ENCODE peak calls at places on chromosomes 3 and 15, in nine cellular contexts. M, V, Z, W, D, Q, G, L and O are unnamed samples.

GRCh38 chr3:153714588-153715285 is 406.5 kb upstream of the ARHGEF26 start:
- DNase-seq in V (no peak), G (no peak), W (no peak), D (no peak), L (peak), Z (no peak), M (no peak), Q (peak), O (no peak)

GRCh38 chr15:65832549-65833364 is 36.5 kb upstream of the RAB11A start:
- DNase-seq in L (peak), Q (peak), G (peak), M (peak), D (peak), W (peak), V (peak), Z (peak), O (peak)

GRCh38 chr3:182500294-182500693 is 293.0 kb upstream of the ATP11B start:
- DNase-seq in Z (no peak), Q (no peak), M (no peak), L (no peak), V (no peak), D (no peak), G (no peak), W (no peak), O (no peak)

GRCh38 chr3:6260551-6261191 is 600.2 kb upstream of the GRM7 start:
- DNase-seq in D (no peak), L (no peak), M (no peak), G (no peak), W (no peak), V (no peak), Q (no peak), Z (no peak), O (no peak)

GRCh38 chr15:101551696-101552591 is 62.4 kb upstream of the PCSK6 start:
- DNase-seq in Q (no peak), D (no peak), W (no peak), Z (no peak), V (no peak), M (no peak), L (no peak), G (peak), O (no peak)

GRCh38 chr3:30129765-30130164 is 476.6 kb upstream of the TGFBR2 start:
- DNase-seq in G (no peak), L (no peak), Q (no peak), Z (no peak), M (no peak), D (no peak), V (no peak), W (no peak), O (no peak)

GRCh38 chr15:76380249-76380648 is 43.7 kb downstream of the ISL2 start:
- DNase-seq in G (no peak), W (no peak), V (no peak), L (no peak), M (no peak), D (no peak), Q (peak), Z (no peak), O (no peak)

GRCh38 chr3:136122006-136122405 is 74.1 kb downstream of the MSL2 start:
- DNase-seq in W (peak), V (no peak), L (no peak), Q (no peak), G (no peak), Z (peak), M (no peak), D (no peak), O (no peak)

GRCh38 chr3:9793161-9793781 is 389 bp downstream of the ARPC4 start:
- DNase-seq in Q (peak), G (no peak), V (no peak), Z (peak), W (peak), L (peak), M (peak), D (no peak), O (peak)

GRCh38 chr3:142723665-142723967 is 218 bp upstream of the TRPC1 start:
- DNase-seq in M (no peak), V (no peak), Z (no peak), W (no peak), L (no peak), Q (no peak), G (no peak), D (no peak), O (no peak)

GRCh38 chr15:70892912-70893560 is 410 bp downstream of the LRRC49 start:
- DNase-seq in G (no peak), M (no peak), Q (peak), W (peak), V (no peak), L (peak), D (peak), Z (peak), O (peak)

GRCh38 chr3:149273096-149273751 is 51.6 kb upstream of the CP start:
- DNase-seq in G (no peak), V (peak), W (peak), Z (peak), Q (peak), D (peak), M (peak), L (peak), O (peak)

GRCh38 chr15:85592148-85592547 is 202.6 kb downstream of the KLHL25 start:
- DNase-seq in M (no peak), D (no peak), Z (peak), V (no peak), W (peak), L (peak), G (no peak), Q (peak), O (peak)

GRCh38 chr15:56891852-56892251 is 26.6 kb upstream of the TCF12 start:
- DNase-seq in V (no peak), M (no peak), W (no peak), Z (no peak), D (no peak), G (no peak), L (no peak), Q (no peak), O (no peak)

GRCh38 chr3:11452988-11453847 is 181.0 kb downstream of the ATG7 start:
- DNase-seq in L (peak), Z (peak), W (peak), G (no peak), Q (peak), V (no peak), M (no peak), D (no peak), O (peak)

GRCh38 chr15:72482275-72482674 is 8.1 kb downstream of the ARIH1 start:
- DNase-seq in G (no peak), M (peak), L (no peak), Q (no peak), D (no peak), Z (no peak), V (no peak), W (no peak), O (no peak)

GRCh38 chr3:120469440-120470415 is 18.9 kb upstream of the FSTL1 start:
- DNase-seq in W (no peak), Q (peak), V (no peak), G (no peak), D (no peak), M (no peak), Z (peak), L (no peak), O (peak)

GRCh38 chr3:125129512-125129962 is 73.7 kb upstream of the HEG1 start:
- DNase-seq in M (peak), W (peak), D (no peak), L (peak), G (no peak), Z (peak), V (peak), Q (peak), O (peak)

GRCh38 chr3:69784854-69785523 is 45.7 kb downstream of the MITF start:
- DNase-seq in G (peak), V (peak), Q (peak), L (peak), W (peak), Z (peak), M (peak), D (peak), O (peak)

GRCh38 chr3:69012836-69013255 is 638 bp downstream of the EOGT start:
- DNase-seq in G (peak), L (peak), W (peak), D (peak), M (peak), Q (peak), V (no peak), Z (peak), O (peak)

GRCh38 chr15:77527164-77527778 is 105.4 kb downstream of the LINGO1 start:
- DNase-seq in G (no peak), Q (peak), Z (peak), M (no peak), V (peak), D (no peak), W (no peak), L (peak), O (peak)

GRCh38 chr3:174397848-174398247 is 461.3 kb upstream of the NAALADL2 start:
- DNase-seq in L (peak), G (no peak), Z (peak), Q (peak), V (no peak), W (peak), D (no peak), M (no peak), O (peak)
- TF ChIP-seq CTCF in L (peak), G (no peak), Z (peak), Q (peak), V (peak), W (peak), D (peak), M (no peak), O (peak)

GRCh38 chr3:185216587-185216918 is 37.3 kb downstream of the EHHADH start:
- DNase-seq in D (no peak), Q (peak), Z (peak), W (no peak), V (no peak), G (no peak), M (no peak), L (no peak), O (peak)
- H3K4me3 ChIP-seq in D (no peak), Q (no peak), Z (peak), W (no peak), V (no peak), G (peak), M (no peak), L (no peak), O (no peak)

DNA sequence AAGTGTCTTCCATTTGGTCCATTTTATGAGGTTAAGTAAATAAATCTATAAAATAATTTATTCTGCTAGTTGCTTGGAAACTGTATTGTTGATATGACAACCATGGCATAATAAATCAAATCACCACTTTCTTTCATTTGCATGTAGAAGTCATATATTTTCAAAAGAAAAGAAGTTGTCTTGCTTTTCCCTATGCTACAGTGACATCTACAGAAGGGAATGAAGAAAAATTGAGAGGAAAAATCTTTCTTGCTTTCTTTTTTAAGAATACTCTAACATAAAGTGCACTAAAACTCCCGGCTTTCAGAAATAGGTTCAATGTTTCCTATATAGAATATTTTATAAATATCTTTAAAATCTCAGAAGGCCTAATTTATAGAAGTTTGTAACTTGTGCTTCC is 228.4 kb downstream of the ZBBX start:
- DNase-seq in G (no peak), V (no peak), Z (no peak), L (no peak), Q (no peak), W (no peak), D (no peak), M (no peak), O (no peak)
- TF ChIP-seq CTCF in G (no peak), V (no peak), Z (no peak), L (no peak), Q (no peak), W (no peak), D (no peak), M (no peak), O (no peak)

DNA sequence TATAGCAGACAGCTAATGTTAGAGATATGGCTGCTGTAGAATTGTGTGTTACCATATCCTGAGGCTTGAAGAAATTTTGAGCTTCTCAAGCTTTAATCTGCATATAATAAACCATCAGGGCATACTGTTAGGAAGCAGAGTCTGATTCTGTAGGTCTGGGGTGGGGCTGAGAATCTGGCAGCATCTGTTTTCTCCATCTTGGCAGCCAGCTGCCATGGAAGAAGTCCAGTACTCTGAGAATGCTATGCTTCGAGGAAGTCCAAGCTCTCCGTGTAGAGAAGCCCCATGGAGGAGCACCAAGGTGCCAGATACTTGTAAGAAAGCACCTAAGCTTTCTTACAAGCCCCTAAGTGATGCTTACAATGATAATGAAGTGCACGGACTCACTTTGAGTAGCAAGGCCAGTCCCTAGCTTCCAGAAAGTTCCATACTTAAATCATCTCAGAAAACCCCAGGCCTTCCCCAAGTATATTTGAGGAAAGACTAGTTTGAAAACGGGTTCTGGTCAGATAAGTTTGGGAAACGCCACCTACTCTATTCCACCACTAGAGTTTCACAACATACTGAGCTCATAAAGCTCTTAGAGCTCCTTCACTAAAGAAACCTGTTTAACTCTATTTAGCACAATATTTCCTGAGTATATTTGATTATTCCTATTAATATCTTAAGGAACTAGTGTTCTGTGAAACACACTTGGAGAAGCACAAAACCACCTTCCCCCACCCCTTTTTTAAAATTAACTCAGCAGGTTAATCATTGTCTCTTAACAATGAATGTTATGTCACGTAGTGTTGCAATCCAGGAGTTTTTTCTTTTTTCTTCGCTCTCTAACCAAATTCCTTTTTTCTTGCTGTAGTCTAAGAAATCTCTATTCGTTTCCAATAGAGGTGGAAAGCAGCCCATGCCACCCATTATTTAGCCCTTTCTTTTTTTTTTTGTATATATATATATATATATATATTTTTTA is 59.9 kb upstream of the RASGRP1 start:
- DNase-seq in D (no peak), Z (no peak), Q (peak), V (no peak), G (no peak), M (no peak), L (no peak), W (no peak), O (peak)
- H3K4me3 ChIP-seq in D (no peak), Z (no peak), Q (no peak), V (no peak), G (no peak), M (no peak), L (no peak), W (no peak), O (no peak)

GRCh38 chr3:156867174-156867573 is 41.0 kb downstream of the LEKR1 start:
- DNase-seq in M (no peak), V (no peak), Q (no peak), L (no peak), Z (no peak), W (no peak), G (no peak), D (no peak), O (no peak)

GRCh38 chr3:156862338-156862737 is 36.2 kb downstream of the LEKR1 start:
- DNase-seq in G (no peak), V (no peak), L (no peak), Z (no peak), M (no peak), D (no peak), W (no peak), Q (no peak), O (no peak)

GRCh38 chr3:156860873-156861272 is 34.7 kb downstream of the LEKR1 start:
- DNase-seq in Q (no peak), D (no peak), W (no peak), G (no peak), Z (no peak), L (no peak), V (no peak), M (no peak), O (no peak)

DNA sequence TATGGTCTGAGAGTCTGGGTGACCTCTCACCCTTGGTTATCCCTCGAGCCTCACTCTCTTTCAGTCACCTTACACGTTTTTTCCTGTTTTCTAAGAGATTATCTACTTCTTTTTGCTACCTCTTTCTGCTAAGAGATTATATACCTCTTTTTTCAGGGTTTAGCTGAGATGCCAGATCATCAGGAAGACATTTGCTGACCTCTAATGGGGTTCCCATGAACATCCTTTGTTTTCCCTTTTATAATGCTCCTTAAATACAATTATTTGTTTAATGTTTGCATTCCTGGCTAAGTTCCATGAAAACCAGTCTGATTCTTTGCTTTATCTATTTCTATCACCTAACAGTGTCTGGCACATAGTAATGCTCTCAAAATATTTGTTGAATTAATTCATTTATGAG is 39.6 kb downstream of the LEKR1 start:
- DNase-seq in Q (peak), Z (peak), L (peak), D (no peak), W (peak), V (no peak), G (no peak), M (no peak), O (peak)
- TF ChIP-seq CTCF in Q (peak), Z (no peak), L (no peak), D (no peak), W (peak), V (peak), G (no peak), M (no peak), O (no peak)

DNA sequence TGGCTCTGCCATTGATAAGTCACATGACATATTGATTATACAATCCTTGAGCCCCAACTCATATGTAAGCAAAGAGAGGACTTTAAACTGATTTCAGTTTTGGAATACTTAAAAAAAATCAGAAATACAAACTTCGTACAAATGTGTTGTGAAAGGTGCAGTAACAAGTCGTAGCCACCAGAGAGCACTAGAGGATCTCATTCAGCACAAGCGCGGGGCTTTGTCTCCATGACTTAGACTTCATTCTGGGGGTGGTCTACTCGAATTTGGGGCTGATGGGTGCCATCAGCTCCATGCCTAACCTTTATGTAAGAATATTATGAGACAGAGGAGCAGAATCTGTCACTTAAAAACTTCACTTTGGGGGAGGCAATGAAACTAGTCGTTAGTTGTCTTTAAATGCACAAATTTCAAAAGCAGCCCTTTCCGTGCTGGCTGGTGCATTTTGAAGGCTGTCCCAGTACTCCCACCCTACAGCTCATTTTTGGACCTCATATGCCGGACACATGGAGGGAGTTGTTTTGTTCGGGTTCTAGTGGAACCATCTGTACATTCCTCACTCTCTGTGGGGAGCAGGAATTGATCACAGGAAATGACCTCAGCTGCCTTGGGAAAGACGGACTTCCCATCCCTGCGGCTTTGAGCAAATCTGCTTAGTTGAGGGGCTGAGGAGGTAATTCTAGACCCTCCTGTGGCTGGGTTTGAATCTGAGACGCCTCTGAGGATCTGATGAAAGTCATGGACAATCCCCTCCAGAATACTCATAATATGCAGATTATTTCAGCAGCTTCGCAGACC is 27.5 kb upstream of the MASP1 start:
- DNase-seq in V (peak), L (peak), Q (peak), M (peak), D (peak), W (peak), Z (peak), G (no peak), O (peak)
- H3K4me3 ChIP-seq in V (peak), L (peak), Q (peak), M (no peak), D (peak), W (peak), Z (peak), G (peak), O (peak)

GRCh38 chr3:126745760-126746394 is 41.8 kb downstream of the CHCHD6 start:
- DNase-seq in W (no peak), D (no peak), V (no peak), L (no peak), G (peak), Z (no peak), M (no peak), Q (no peak), O (peak)

GRCh38 chr3:126747768-126748167 is 43.7 kb downstream of the CHCHD6 start:
- DNase-seq in V (no peak), D (no peak), Q (no peak), Z (no peak), W (no peak), L (no peak), G (peak), M (no peak), O (no peak)

GRCh38 chr3:126743781-126744180 is 39.7 kb downstream of the CHCHD6 start:
- DNase-seq in W (no peak), Z (no peak), Q (no peak), V (no peak), D (no peak), G (no peak), L (no peak), M (no peak), O (no peak)

GRCh38 chr3:126748701-126749546 is 44.9 kb downstream of the CHCHD6 start:
- DNase-seq in L (no peak), W (no peak), Q (no peak), G (peak), V (no peak), D (no peak), M (no peak), Z (no peak), O (no peak)

GRCh38 chr3:126746395-126747177 is 42.5 kb downstream of the CHCHD6 start:
- DNase-seq in L (peak), Z (peak), D (peak), V (no peak), M (peak), G (peak), Q (peak), W (peak), O (peak)
- TF ChIP-seq CTCF in L (no peak), Z (peak), D (peak), V (peak), M (peak), G (no peak), Q (no peak), W (no peak), O (peak)